ENCODE peak calls at places on chromosomes 11 and 22, in six cellular contexts. H, U, M, C, W and G are unnamed samples.
A peak's percentile ranks its signal among the peaks of the same experiment; 100 is the strongest.

GRCh38 chr11:64260147-64260708 is 8.9 kb downstream of the PLCB3 start:
- DNase-seq in W (no peak), M (no peak), H (no peak), C (no peak), U (no peak), G (no peak)

GRCh38 chr11:72781063-72781312 is 12.9 kb downstream of the STARD10 start:
- DNase-seq in M (no peak), C (no peak), U (no peak), W (no peak), H (no peak), G (no peak)

GRCh38 chr22:36439481-36440271 is 41.8 kb downstream of the TXN2 start:
- DNase-seq in H (peak; percentile 94), M (peak; percentile 71), U (peak; percentile 84), W (peak; percentile 80), C (no peak), G (peak; percentile 9)

GRCh38 chr11:35029979-35030378 is 109.0 kb upstream of the CD44 start:
- DNase-seq in U (peak; percentile 89), H (peak; percentile 89), C (no peak), M (no peak), W (peak; percentile 80), G (no peak)

GRCh38 chr22:47195156-47195675 is 432.8 kb downstream of the TBC1D22A start:
- DNase-seq in M (no peak), C (no peak), W (no peak), H (no peak), U (no peak), G (no peak)

GRCh38 chr11:70542811-70543210 is 144.5 kb downstream of the CTTN start:
- DNase-seq in U (no peak), H (no peak), C (no peak), W (no peak), M (no peak), G (no peak)

GRCh38 chr11:36177837-36178236 is 111.4 kb downstream of the COMMD9 start:
- DNase-seq in M (no peak), C (no peak), U (no peak), H (no peak), W (no peak), G (no peak)

GRCh38 chr22:18058770-18059169 is 19.0 kb upstream of the PEX26 start:
- DNase-seq in H (no peak), W (no peak), C (no peak), U (no peak), M (no peak), G (no peak)

GRCh38 chr11:122920579-122920978 is 38.0 kb downstream of the JHY start:
- DNase-seq in M (no peak), U (no peak), H (no peak), W (no peak), C (no peak), G (no peak)

GRCh38 chr11:34501500-34501899 is 12.1 kb downstream of the ELF5 start:
- DNase-seq in U (peak; percentile 25), H (peak; percentile 94), M (no peak), C (no peak), W (peak; percentile 64), G (peak; percentile 19)

GRCh38 chr11:10355257-10355661 is 50.4 kb downstream of the ADM start:
- DNase-seq in U (peak; percentile 45), H (peak; percentile 63), C (no peak), M (no peak), W (peak; percentile 67), G (no peak)

GRCh38 chr22:48429621-48430020 is 1398.1 kb downstream of the BRD1 start:
- DNase-seq in M (no peak), H (no peak), U (no peak), C (no peak), W (no peak), G (no peak)

GRCh38 chr11:31646206-31646605 is 136.6 kb downstream of the ELP4 start:
- DNase-seq in U (no peak), M (no peak), H (no peak), C (no peak), W (no peak), G (no peak)

GRCh38 chr11:58142781-58143180 is 17.5 kb upstream of the OR9I1 start:
- DNase-seq in C (no peak), H (no peak), M (no peak), U (no peak), W (no peak), G (no peak)

GRCh38 chr11:2280208-2280607 is 9.8 kb upstream of the ASCL2 start:
- DNase-seq in M (no peak), H (no peak), W (no peak), U (no peak), C (no peak), G (no peak)

GRCh38 chr11:32090774-32091370 is at the start of gene RCN1:
- DNase-seq in W (peak; percentile 59), U (peak; percentile 48), C (peak; percentile 87), H (peak; percentile 85), M (peak; percentile 79), G (peak; percentile 58)

GRCh38 chr22:24887260-24887659 is 59.2 kb downstream of the LHFPL7 start:
- DNase-seq in U (no peak), W (no peak), M (no peak), H (no peak), C (no peak), G (no peak)

GRCh38 chr11:67437082-67437821 is at the start of gene PTPRCAP:
- DNase-seq in H (no peak), M (peak; percentile 41), C (no peak), U (no peak), W (no peak), G (no peak)

GRCh38 chr11:14454861-14455632 is 44.6 kb downstream of the COPB1 start:
- DNase-seq in C (no peak), W (no peak), U (peak; percentile 53), M (no peak), H (peak; percentile 63), G (no peak)

GRCh38 chr11:113387605-113388211 is at the start of gene ANKK1:
- DNase-seq in W (no peak), H (no peak), M (no peak), C (no peak), U (no peak), G (no peak)